ENCODE peak calls at places on chromosomes 4 and X, in seven cellular contexts. F is fibroblast of villous mesenchyme, T is type B pancreatic cell, K is kidney epithelial cell, M is stomach, J is BJ, R is breast epithelium. Z is an unnamed sample.

GRCh38 chr4:48129307-48130014 is 4.6 kb downstream of the TXK start:
- DNase-seq in F (no peak), T (no peak), K (no peak), M (no peak), J (no peak), R (no peak), Z (no peak)

GRCh38 chr4:73615613-73616012 is 4.6 kb downstream of the RASSF6 start:
- DNase-seq in F (no peak), T (no peak), K (no peak), M (no peak), J (no peak), R (no peak), Z (no peak)

GRCh38 chr4:32000846-32001488 is 1280.8 kb downstream of the PCDH7 start:
- DNase-seq in F (no peak), T (no peak), K (no peak), M (no peak), J (no peak), R (no peak), Z (no peak)

GRCh38 chr4:127145001-127145400 is 487.8 kb upstream of the INTU start:
- DNase-seq in F (no peak), T (no peak), K (no peak), M (no peak), J (no peak), R (no peak), Z (no peak)

GRCh38 chrX:76454456-76454927 is 27.0 kb downstream of the MAGEE1 start:
- DNase-seq in F (peak; percentile 2), T (no peak), K (no peak), M (no peak), J (no peak), R (no peak), Z (no peak)

GRCh38 chrX:1086444-1087409 is 125.7 kb downstream of the CRLF2 start:
- DNase-seq in F (no peak), T (no peak), K (no peak), M (no peak), J (peak; percentile 59), R (no peak), Z (no peak)

GRCh38 chrX:129831486-129831885 is 12.2 kb downstream of the ZDHHC9 start:
- DNase-seq in F (no peak), T (no peak), K (no peak), M (no peak), J (no peak), R (no peak), Z (no peak)

GRCh38 chr4:110411599-110412011 is 64.3 kb upstream of the ENPEP start:
- DNase-seq in F (no peak), T (no peak), K (no peak), M (no peak), J (no peak), R (no peak), Z (no peak)

DNA sequence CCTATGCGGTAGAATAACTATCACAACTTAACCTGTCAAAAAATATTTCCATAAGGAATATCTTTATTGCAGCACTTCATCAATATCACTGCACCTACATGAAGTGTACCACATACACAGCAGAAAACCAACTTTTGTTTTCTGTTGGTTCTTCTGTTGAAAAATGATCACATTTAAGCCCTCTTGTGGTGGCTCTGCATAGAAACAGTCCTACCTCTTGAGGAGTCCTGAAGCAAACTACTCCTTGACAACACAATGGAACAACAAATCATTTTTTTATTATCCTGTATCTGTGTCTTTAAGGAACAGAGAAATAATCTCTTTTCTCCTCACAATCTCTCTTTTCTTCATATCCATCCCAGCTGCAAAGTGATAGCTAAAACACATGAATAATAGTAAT is 39.8 kb upstream of the ATOH1 start:
- DNase-seq in F (peak; percentile 15), T (no peak), K (no peak), M (no peak), J (no peak), R (no peak), Z (no peak)
- TF ChIP-seq CTCF in F (peak; percentile 38), T (peak; percentile 80), K (peak; percentile 54), M (no peak), J (peak; percentile 39), R (no peak), Z (peak; percentile 54)

GRCh38 chr4:86569103-86569870 is 24.8 kb upstream of the PTPN13 start:
- DNase-seq in F (no peak), T (no peak), K (no peak), M (no peak), J (no peak), R (no peak), Z (no peak)

GRCh38 chr4:86558799-86559198 is 35.3 kb upstream of the PTPN13 start:
- DNase-seq in F (peak; percentile 10), T (no peak), K (no peak), M (no peak), J (no peak), R (no peak), Z (no peak)

GRCh38 chr4:86565641-86566040 is 28.5 kb upstream of the PTPN13 start:
- DNase-seq in F (no peak), T (no peak), K (no peak), M (no peak), J (no peak), R (no peak), Z (no peak)

GRCh38 chr4:86560447-86560846 is 33.7 kb upstream of the PTPN13 start:
- DNase-seq in F (peak; percentile 38), T (no peak), K (no peak), M (no peak), J (no peak), R (no peak), Z (no peak)

GRCh38 chr4:86564795-86565194 is 29.3 kb upstream of the PTPN13 start:
- DNase-seq in F (peak; percentile 12), T (no peak), K (no peak), M (no peak), J (no peak), R (no peak), Z (no peak)
- TF ChIP-seq CTCF in F (no peak), T (no peak), K (no peak), M (no peak), J (no peak), R (no peak), Z (no peak)

GRCh38 chr4:4984186-4984585 is 35.1 kb downstream of the CYTL1 start:
- DNase-seq in F (no peak), T (no peak), K (no peak), M (no peak), J (no peak), R (no peak), Z (no peak)

GRCh38 chr4:4985036-4985435 is 34.2 kb downstream of the CYTL1 start:
- DNase-seq in F (no peak), T (no peak), K (no peak), M (no peak), J (no peak), R (no peak), Z (no peak)

GRCh38 chr4:4987656-4988055 is 31.6 kb downstream of the CYTL1 start:
- DNase-seq in F (no peak), T (no peak), K (no peak), M (no peak), J (no peak), R (no peak), Z (no peak)

GRCh38 chr4:4986856-4987255 is 32.4 kb downstream of the CYTL1 start:
- DNase-seq in F (no peak), T (no peak), K (no peak), M (no peak), J (no peak), R (no peak), Z (no peak)

DNA sequence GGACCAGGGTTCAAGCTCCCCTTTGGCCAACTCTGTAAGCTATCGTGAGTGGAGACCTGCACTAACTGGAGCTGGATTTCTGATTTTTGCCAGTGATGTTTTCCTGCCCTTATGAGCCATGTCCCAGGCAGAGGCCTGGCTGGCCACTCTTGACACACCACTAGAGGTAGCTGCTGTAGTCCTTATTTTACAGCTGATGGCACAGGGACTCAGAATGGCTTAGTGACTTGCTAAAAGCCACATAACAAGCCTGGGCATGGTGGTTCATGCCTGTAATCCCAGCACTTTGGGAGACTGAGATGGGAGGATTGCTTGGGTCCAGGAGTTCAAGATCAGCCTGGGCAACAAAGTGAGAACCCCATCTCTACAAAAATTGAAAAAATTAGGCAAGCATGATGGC is 33.4 kb downstream of the CYTL1 start:
- DNase-seq in F (no peak), T (no peak), K (no peak), M (no peak), J (no peak), R (no peak), Z (no peak)
- TF ChIP-seq CTCF in F (peak; percentile 26), T (peak; percentile 32), K (peak; percentile 25), M (no peak), J (peak; percentile 40), R (no peak), Z (peak; percentile 49)

GRCh38 chrX:108735087-108735679 is 1.2 kb downstream of the IRS4 start:
- DNase-seq in F (no peak), T (no peak), K (no peak), M (no peak), J (no peak), R (no peak), Z (peak; percentile 73)
- TF ChIP-seq CTCF in F (no peak), T (peak; percentile 56), K (peak; percentile 28), M (no peak), J (no peak), R (no peak), Z (peak; percentile 17)

DNA sequence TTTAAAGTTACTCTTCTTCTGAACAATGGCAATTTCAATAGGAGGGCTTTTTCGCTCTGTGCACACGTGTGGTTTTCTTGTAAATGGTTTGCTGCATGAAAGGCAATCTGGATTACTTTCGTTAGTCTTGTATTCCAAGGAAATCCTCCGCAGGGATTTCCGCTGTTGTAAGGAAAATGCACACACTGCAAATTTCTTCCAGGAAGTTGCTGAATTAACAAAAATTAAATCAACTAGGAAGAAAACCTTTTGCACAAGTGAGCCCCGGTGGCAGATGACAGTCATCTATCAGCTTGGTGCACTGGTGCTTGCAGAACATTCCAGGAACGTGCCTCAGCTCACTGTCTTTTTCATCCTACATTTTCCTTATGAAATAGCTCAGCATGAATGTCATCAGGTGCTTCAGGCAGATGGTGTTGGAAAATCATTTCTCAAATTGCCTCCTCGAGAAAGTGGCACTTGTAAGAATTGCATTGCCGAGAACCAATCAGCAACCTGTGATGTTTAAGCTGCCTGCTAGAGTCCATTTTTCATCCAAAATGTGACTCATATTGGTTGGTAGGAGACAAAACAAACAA is 272.4 kb upstream of the VCX start:
- DNase-seq in F (no peak), T (no peak), K (no peak), M (no peak), J (no peak), R (no peak), Z (no peak)
- TF ChIP-seq CTCF in F (no peak), T (no peak), K (no peak), M (no peak), J (no peak), R (no peak), Z (no peak)

DNA sequence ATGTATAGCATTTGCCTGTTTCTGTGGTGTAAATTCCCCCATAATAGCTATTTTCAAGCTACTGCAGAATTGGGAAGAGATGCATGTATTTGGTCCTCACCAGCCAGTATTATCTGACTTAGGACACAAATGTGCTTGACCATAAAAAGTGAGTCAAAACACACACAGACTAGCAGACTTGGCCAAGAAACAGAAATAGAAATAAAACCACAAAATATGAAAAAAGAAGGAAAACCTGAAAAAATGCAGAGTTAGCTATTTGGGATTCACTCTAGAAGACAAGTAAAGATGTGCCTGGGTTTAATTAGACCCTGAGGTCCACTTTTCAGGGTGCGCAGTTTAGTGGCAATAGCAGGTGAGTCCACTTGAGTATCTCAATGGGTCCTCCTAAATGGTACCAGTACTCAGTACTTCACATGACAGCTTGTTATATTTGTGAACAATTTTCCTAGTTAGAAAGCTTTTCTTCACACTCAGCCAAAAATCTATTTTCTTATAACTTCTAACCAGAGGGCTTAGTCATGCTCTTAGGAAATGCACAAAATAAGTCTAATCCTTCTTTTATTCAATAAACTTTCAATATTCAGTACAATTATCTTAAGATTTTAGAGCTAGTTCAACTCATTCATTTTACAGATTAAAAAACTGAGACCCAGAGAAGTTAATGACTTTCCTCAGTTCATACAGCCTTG is 108.7 kb upstream of the JADE1 start:
- DNase-seq in F (peak; percentile 24), T (no peak), K (no peak), M (no peak), J (no peak), R (no peak), Z (no peak)
- TF ChIP-seq CTCF in F (no peak), T (no peak), K (no peak), M (no peak), J (no peak), R (no peak), Z (no peak)

Z was measured in osteocyte.